ENCODE peak calls at places on chromosomes 7 and 10, in four cellular contexts. G, P, Y and H are unnamed samples.

GRCh38 chr7:22776964-22777363 is 45.7 kb downstream of the TOMM7 start:
- DNase-seq in P (no peak), Y (no peak), G (no peak), H (no peak)

GRCh38 chr7:106565428-106565827 is 95.5 kb downstream of the CCDC71L start:
- DNase-seq in G (no peak), Y (no peak), P (no peak), H (no peak)

GRCh38 chr10:12681250-12681649 is 320.3 kb downstream of the CCDC3 start:
- DNase-seq in G (no peak), Y (no peak), P (no peak), H (no peak)

GRCh38 chr7:151251926-151252835 is 3.7 kb upstream of the SMARCD3 start:
- DNase-seq in P (peak; percentile 69), Y (peak; percentile 36), G (peak; percentile 89), H (peak; percentile 49)

GRCh38 chr7:115127399-115128021 is 205.6 kb downstream of the MDFIC start:
- DNase-seq in P (no peak), Y (no peak), G (no peak), H (no peak)

GRCh38 chr10:31087855-31088254 is 56.2 kb upstream of the ZNF438 start:
- DNase-seq in G (no peak), P (no peak), Y (no peak), H (no peak)

GRCh38 chr10:71761541-71762113 is 11.7 kb downstream of the VSIR start:
- DNase-seq in G (no peak), P (no peak), Y (no peak), H (no peak)

GRCh38 chr7:45976485-45976856 is 55.4 kb upstream of the IGFBP3 start:
- DNase-seq in P (no peak), G (no peak), Y (no peak), H (no peak)

GRCh38 chr10:44393834-44394547 is 9.1 kb upstream of the CXCL12 start:
- DNase-seq in Y (no peak), G (no peak), P (no peak), H (no peak)

GRCh38 chr7:786472-787255 is 45.6 kb upstream of the SUN1 start:
- DNase-seq in P (peak; percentile 66), G (peak; percentile 98), Y (peak; percentile 34), H (peak; percentile 55)

GRCh38 chr7:30022991-30023390 is 3.5 kb downstream of the FKBP14 start:
- DNase-seq in Y (no peak), G (no peak), P (no peak), H (no peak)

GRCh38 chr10:74145133-74145532 is 5.5 kb downstream of the AP3M1 start:
- DNase-seq in Y (no peak), G (no peak), P (peak; percentile 85), H (no peak)

GRCh38 chr7:111735661-111736323 is 173.5 kb upstream of the IMMP2L start:
- DNase-seq in G (peak; percentile 76), Y (peak; percentile 66), P (peak; percentile 86), H (peak; percentile 78)

GRCh38 chr7:74282748-74283459 is 6.3 kb upstream of the CLIP2 start:
- DNase-seq in P (no peak), G (no peak), Y (no peak), H (no peak)

GRCh38 chr10:125379592-125379991 is 219.2 kb upstream of the CTBP2 start:
- DNase-seq in Y (no peak), P (no peak), G (no peak), H (no peak)

GRCh38 chr7:84783161-84783803 is 403.6 kb downstream of the SEMA3D start:
- DNase-seq in Y (no peak), P (peak; percentile 24), G (no peak), H (peak; percentile 4)

GRCh38 chr7:128442346-128442745 is 13.3 kb upstream of the HILPDA start:
- DNase-seq in P (no peak), G (no peak), Y (no peak), H (no peak)

GRCh38 chr7:74407958-74408357 is 45.7 kb upstream of the GTF2IRD1 start:
- DNase-seq in P (no peak), Y (no peak), G (no peak), H (no peak)

GRCh38 chr7:101169838-101170531 is 4.6 kb upstream of the VGF start:
- DNase-seq in P (peak; percentile 65), G (peak; percentile 87), Y (peak; percentile 55), H (peak; percentile 53)

GRCh38 chr7:151408839-151409554 is 841 bp downstream of the WDR86 start:
- DNase-seq in Y (no peak), G (no peak), P (no peak), H (no peak)

GRCh38 chr10:62817120-62817762 is 1.1 kb upstream of the EGR2 start:
- DNase-seq in Y (no peak), G (no peak), P (no peak), H (no peak)